ENCODE peak calls at places on chromosomes 4 and X, in nine cellular contexts. V, W, C, I, J, L, U, P and O are unnamed samples.

GRCh38 chr4:175770555-175770954 is 41.5 kb downstream of the GPM6A start:
- DNase-seq in V (no peak), W (no peak), C (no peak), I (no peak), J (no peak), L (no peak), U (no peak), P (no peak), O (no peak)

GRCh38 chrX:31038585-31039326 is 33.1 kb downstream of the FTHL17 start:
- DNase-seq in V (peak; percentile 61), W (no peak), C (peak; percentile 0), I (peak; percentile 4), J (no peak), L (no peak), U (peak; percentile 42), P (no peak), O (peak; percentile 13)

GRCh38 chr4:151182455-151182854 is 83.0 kb downstream of the RPS3A start:
- DNase-seq in V (no peak), W (no peak), C (no peak), I (no peak), J (no peak), L (no peak), U (no peak), P (no peak), O (no peak)

GRCh38 chr4:81428002-81428401 is 43.7 kb downstream of the RASGEF1B start:
- DNase-seq in V (no peak), W (no peak), C (no peak), I (no peak), J (no peak), L (no peak), U (no peak), P (no peak), O (no peak)

GRCh38 chr4:76984127-76984526 is 34.6 kb downstream of the SEPTIN11 start:
- DNase-seq in V (peak; percentile 78), W (no peak), C (peak; percentile 10), I (peak; percentile 28), J (no peak), L (no peak), U (no peak), P (no peak), O (no peak)

GRCh38 chrX:48558270-48558669 is 16.0 kb upstream of the RBM3 start:
- DNase-seq in V (no peak), W (no peak), C (no peak), I (no peak), J (no peak), L (no peak), U (no peak), P (no peak), O (no peak)

GRCh38 chrX:41236629-41237028 is 97.3 kb upstream of the DDX3X start:
- DNase-seq in V (peak; percentile 52), W (no peak), C (no peak), I (no peak), J (no peak), L (no peak), U (no peak), P (no peak), O (no peak)

GRCh38 chr4:186848437-186848836 is 124.8 kb upstream of the FAT1 start:
- DNase-seq in V (no peak), W (no peak), C (no peak), I (no peak), J (no peak), L (no peak), U (no peak), P (no peak), O (no peak)

GRCh38 chr4:3017504-3017903 is 54.1 kb downstream of the GRK4 start:
- DNase-seq in V (no peak), W (no peak), C (no peak), I (no peak), J (no peak), L (no peak), U (no peak), P (no peak), O (no peak)

GRCh38 chr4:150342945-150343344 is 239.0 kb upstream of the MAB21L2 start:
- DNase-seq in V (no peak), W (no peak), C (no peak), I (no peak), J (no peak), L (no peak), U (no peak), P (no peak), O (no peak)

GRCh38 chrX:53188763-53189162 is 36.2 kb downstream of the KDM5C start:
- DNase-seq in V (peak; percentile 87), W (no peak), C (no peak), I (no peak), J (peak; percentile 10), L (peak; percentile 1), U (peak; percentile 57), P (no peak), O (no peak)

GRCh38 chr4:27178066-27178465 is 317.4 kb downstream of the STIM2 start:
- DNase-seq in V (no peak), W (no peak), C (no peak), I (no peak), J (no peak), L (no peak), U (no peak), P (no peak), O (no peak)

GRCh38 chr4:152107736-152108500 is 347.1 kb upstream of the GATB start:
- DNase-seq in V (no peak), W (no peak), C (no peak), I (no peak), J (no peak), L (no peak), U (no peak), P (no peak), O (no peak)

GRCh38 chr4:177448850-177449249 is 6.6 kb upstream of the AGA start:
- DNase-seq in V (peak; percentile 64), W (no peak), C (no peak), I (no peak), J (no peak), L (no peak), U (no peak), P (no peak), O (no peak)

GRCh38 chr4:169618286-169618685 is 2.1 kb upstream of the CLCN3 start:
- DNase-seq in V (peak; percentile 48), W (no peak), C (no peak), I (no peak), J (no peak), L (no peak), U (no peak), P (no peak), O (no peak)

GRCh38 chr4:107719211-107719926 is 665 bp downstream of the PAPSS1 start:
- DNase-seq in V (peak; percentile 57), W (no peak), C (no peak), I (no peak), J (no peak), L (no peak), U (peak; percentile 60), P (no peak), O (peak; percentile 14)

GRCh38 chr4:23887989-23888388 is 1.9 kb downstream of the PPARGC1A start:
- DNase-seq in V (no peak), W (no peak), C (peak; percentile 8), I (no peak), J (no peak), L (no peak), U (no peak), P (no peak), O (no peak)

GRCh38 chr4:26238426-26238781 is 82.4 kb upstream of the RBPJ start:
- DNase-seq in V (no peak), W (no peak), C (no peak), I (no peak), J (no peak), L (no peak), U (no peak), P (peak; percentile 75), O (no peak)

GRCh38 chr4:182895791-182896292 is 21.3 kb downstream of the DCTD start:
- DNase-seq in V (no peak), W (no peak), C (no peak), I (no peak), J (no peak), L (no peak), U (no peak), P (no peak), O (no peak)

GRCh38 chr4:89303177-89303576 is 4.4 kb downstream of the GPRIN3 start:
- DNase-seq in V (peak; percentile 98), W (peak; percentile 20), C (no peak), I (peak; percentile 80), J (no peak), L (no peak), U (no peak), P (no peak), O (no peak)

GRCh38 chrX:10453945-10454344 is 166.4 kb downstream of the MID1 start:
- DNase-seq in V (no peak), W (no peak), C (no peak), I (no peak), J (no peak), L (no peak), U (no peak), P (no peak), O (no peak)

GRCh38 chr4:4693258-4693657 is 151.4 kb upstream of the STX18 start:
- DNase-seq in V (peak; percentile 34), W (no peak), C (no peak), I (no peak), J (no peak), L (peak; percentile 43), U (no peak), P (no peak), O (no peak)

GRCh38 chrX:43971966-43972961 is 926 bp downstream of the NDP start:
- DNase-seq in V (peak; percentile 37), W (no peak), C (peak; percentile 51), I (no peak), J (no peak), L (no peak), U (no peak), P (peak; percentile 9), O (no peak)

GRCh38 chr4:177107288-177107901 is 202.3 kb upstream of the NEIL3 start:
- DNase-seq in V (peak; percentile 13), W (no peak), C (no peak), I (no peak), J (no peak), L (no peak), U (no peak), P (no peak), O (no peak)

GRCh38 chrX:152451731-152451980 is 541 bp upstream of the GABRA3 start:
- DNase-seq in V (no peak), W (no peak), C (no peak), I (no peak), J (no peak), L (no peak), U (no peak), P (no peak), O (no peak)

GRCh38 chr4:87030606-87031441 is 96.0 kb downstream of the AFF1 start:
- DNase-seq in V (no peak), W (no peak), C (peak; percentile 28), I (no peak), J (no peak), L (no peak), U (no peak), P (no peak), O (no peak)

GRCh38 chrX:16103625-16104024 is 19.7 kb upstream of the GRPR start:
- DNase-seq in V (no peak), W (no peak), C (no peak), I (no peak), J (no peak), L (no peak), U (no peak), P (no peak), O (no peak)

GRCh38 chrX:49959602-49960001 is 37.2 kb downstream of the CLCN5 start:
- DNase-seq in V (no peak), W (no peak), C (no peak), I (no peak), J (no peak), L (no peak), U (no peak), P (no peak), O (no peak)

GRCh38 chrX:110541266-110541665 is 182.6 kb downstream of the RTL9 start:
- DNase-seq in V (no peak), W (no peak), C (no peak), I (no peak), J (no peak), L (no peak), U (no peak), P (no peak), O (no peak)

GRCh38 chrX:68432648-68433047 is 647 bp downstream of the OPHN1 start:
- DNase-seq in V (no peak), W (no peak), C (no peak), I (no peak), J (no peak), L (no peak), U (no peak), P (no peak), O (no peak)